ENCODE peak calls at places on chromosome 17, in eight cellular contexts. Z is GM12878, Q is HepG2, A is HCT116, O is GM23338, H is Panc1, J is upper lobe of left lung, S is K562. Y is an unnamed sample.

GRCh38 chr17:35740997-35741931 is 9.8 kb downstream of the RASL10B start:
- ATAC-seq in J (no peak), Q (no peak), A (no peak), Z (peak), S (peak), H (peak), O (peak), Y (peak)

GRCh38 chr17:59899099-59899498 is 6.2 kb downstream of the RPS6KB1 start:
- ATAC-seq in J (peak), A (no peak), Q (no peak), H (no peak), Z (peak), S (peak), O (no peak), Y (no peak)

GRCh38 chr17:56144205-56144604 is 9.1 kb upstream of the ANKFN1 start:
- ATAC-seq in Z (no peak), O (no peak), A (no peak), H (no peak), Q (no peak), S (no peak), J (no peak), Y (no peak)

GRCh38 chr17:21096874-21097273 is 29.9 kb upstream of the DHRS7B start:
- ATAC-seq in Q (no peak), H (no peak), A (no peak), J (no peak), Z (no peak), O (no peak), S (no peak), Y (no peak)

GRCh38 chr17:40576113-40576740 is 11.0 kb upstream of the CCR7 start:
- ATAC-seq in Z (no peak), J (no peak), H (no peak), Q (no peak), A (no peak), O (no peak), S (no peak), Y (no peak)

GRCh38 chr17:36817483-36818048 is 119.7 kb upstream of the LHX1 start:
- ATAC-seq in Q (no peak), O (no peak), Z (no peak), A (no peak), S (no peak), H (no peak), J (no peak), Y (no peak)

GRCh38 chr17:35660902-35661301 is 70.5 kb upstream of the RASL10B start:
- ATAC-seq in Q (no peak), J (no peak), S (no peak), Z (no peak), A (no peak), O (no peak), H (no peak), Y (no peak)

GRCh38 chr17:50337956-50338355 is 8.0 kb upstream of the XYLT2 start:
- ATAC-seq in A (peak), S (peak), Q (no peak), Z (no peak), O (no peak), H (no peak), J (no peak), Y (no peak)

GRCh38 chr17:36726199-36726598 is 124.8 kb downstream of the MRM1 start:
- ATAC-seq in Q (no peak), H (no peak), Z (no peak), S (no peak), J (no peak), O (no peak), A (no peak), Y (no peak)

GRCh38 chr17:78803161-78803845 is 21.2 kb upstream of the CYTH1 start:
- ATAC-seq in H (no peak), O (no peak), J (no peak), Z (no peak), A (no peak), S (no peak), Q (no peak), Y (no peak)

GRCh38 chr17:6534846-6535514 is 21.4 kb downstream of the PITPNM3 start:
- ATAC-seq in A (no peak), Q (no peak), O (peak), S (no peak), J (no peak), Z (no peak), H (peak), Y (no peak)

GRCh38 chr17:52686140-52686539 is 527.6 kb upstream of the CA10 start:
- ATAC-seq in A (no peak), O (no peak), J (no peak), H (no peak), Z (no peak), Q (no peak), S (no peak), Y (no peak)

GRCh38 chr17:4247361-4247980 is 16.3 kb downstream of the ANKFY1 start:
- ATAC-seq in Z (no peak), J (no peak), H (no peak), Q (peak), S (no peak), O (no peak), A (peak), Y (no peak)

GRCh38 chr17:45310380-45311324 is 6.2 kb downstream of the MAP3K14 start:
- ATAC-seq in Q (no peak), S (no peak), A (no peak), H (no peak), O (no peak), Z (no peak), J (peak), Y (no peak)

GRCh38 chr17:794876-795275 is 12.7 kb downstream of the MRM3 start:
- ATAC-seq in H (peak), Q (peak), J (peak), S (peak), A (peak), O (peak), Z (peak), Y (peak)

GRCh38 chr17:73613947-73614655 is 30.1 kb downstream of the SDK2 start:
- ATAC-seq in S (no peak), Q (peak), J (no peak), H (no peak), A (no peak), O (peak), Z (no peak), Y (no peak)

GRCh38 chr17:48513097-48513496 is 17.7 kb downstream of the HOXB1 start:
- ATAC-seq in S (peak), H (no peak), A (no peak), Q (no peak), Z (peak), J (no peak), O (no peak), Y (no peak)

GRCh38 chr17:78418627-78419026 is 40.2 kb downstream of the PGS1 start:
- ATAC-seq in Q (no peak), O (no peak), S (no peak), A (no peak), J (no peak), Z (no peak), H (no peak), Y (no peak)

GRCh38 chr17:80538484-80538883 is 6.2 kb upstream of the RPTOR start:
- ATAC-seq in S (no peak), H (peak), Q (peak), Z (no peak), J (no peak), A (no peak), O (no peak), Y (no peak)

GRCh38 chr17:67573987-67574657 is 143.6 kb upstream of the NOL11 start:
- ATAC-seq in Q (no peak), Z (peak), A (no peak), J (no peak), S (no peak), H (no peak), O (no peak), Y (no peak)
- TF ChIP-seq POLR2AphosphoS5 in Q (no peak), Z (no peak), A (no peak), J (no peak), S (no peak), H (no peak), O (no peak), Y (no peak)

DNA sequence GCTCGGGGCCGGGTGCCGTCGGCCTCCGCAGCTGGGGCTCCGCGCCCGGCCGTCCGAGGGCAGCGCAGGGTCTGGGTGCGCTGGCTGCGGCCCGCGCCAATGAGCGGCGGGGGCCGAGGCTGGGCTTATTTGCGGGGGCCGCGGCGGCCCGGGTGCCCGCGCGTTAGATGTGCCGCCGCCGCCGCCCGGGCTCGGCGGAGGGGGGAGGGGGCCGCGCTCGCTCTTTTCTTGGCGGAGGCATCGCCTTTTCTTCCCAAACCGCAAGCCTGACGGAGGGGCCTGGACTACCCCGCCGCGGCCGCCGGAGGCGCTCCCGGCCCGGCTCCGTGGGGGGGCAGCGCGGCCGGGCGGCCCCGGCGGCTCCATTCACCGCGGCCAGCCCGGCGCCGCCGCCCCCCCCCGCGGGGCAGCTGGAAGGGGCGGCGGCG is at the start of gene NOTUM:
- ATAC-seq in A (peak), S (peak), O (peak), Z (no peak), H (peak), Q (peak), J (peak), Y (no peak)
- TF ChIP-seq CTCF in A (no peak), S (peak), O (no peak), Z (peak), H (no peak), Q (peak), J (no peak), Y (peak)

GRCh38 chr17:68939195-68939594 is 16.0 kb downstream of the ABCA8 start:
- ATAC-seq in H (no peak), Z (no peak), Q (no peak), J (no peak), O (no peak), S (no peak), A (no peak), Y (no peak)
- TF ChIP-seq POLR2AphosphoS5 in H (no peak), Z (no peak), Q (no peak), J (no peak), O (no peak), S (no peak), A (no peak), Y (no peak)

GRCh38 chr17:41665566-41666335 is 22.9 kb upstream of the EIF1 start:
- ATAC-seq in J (peak), Z (peak), A (peak), Q (peak), O (peak), S (peak), H (peak), Y (peak)

GRCh38 chr17:41666708-41667279 is 21.9 kb upstream of the EIF1 start:
- ATAC-seq in S (peak), J (peak), Q (peak), O (peak), H (peak), A (peak), Z (peak), Y (peak)

GRCh38 chr17:41664587-41665565 is 23.8 kb upstream of the EIF1 start:
- ATAC-seq in J (no peak), Q (no peak), H (no peak), A (no peak), O (no peak), Z (no peak), S (no peak), Y (no peak)

GRCh38 chr17:41666336-41666680 is 22.4 kb upstream of the EIF1 start:
- ATAC-seq in A (peak), H (peak), J (peak), Q (peak), Z (peak), O (peak), S (peak), Y (no peak)

GRCh38 chr17:41667280-41668008 is 21.2 kb upstream of the EIF1 start:
- ATAC-seq in S (peak), Q (peak), H (peak), A (no peak), J (no peak), Z (peak), O (peak), Y (no peak)
- TF ChIP-seq CTCF in S (no peak), Q (no peak), H (no peak), A (no peak), J (no peak), Z (no peak), O (no peak), Y (no peak)

DNA sequence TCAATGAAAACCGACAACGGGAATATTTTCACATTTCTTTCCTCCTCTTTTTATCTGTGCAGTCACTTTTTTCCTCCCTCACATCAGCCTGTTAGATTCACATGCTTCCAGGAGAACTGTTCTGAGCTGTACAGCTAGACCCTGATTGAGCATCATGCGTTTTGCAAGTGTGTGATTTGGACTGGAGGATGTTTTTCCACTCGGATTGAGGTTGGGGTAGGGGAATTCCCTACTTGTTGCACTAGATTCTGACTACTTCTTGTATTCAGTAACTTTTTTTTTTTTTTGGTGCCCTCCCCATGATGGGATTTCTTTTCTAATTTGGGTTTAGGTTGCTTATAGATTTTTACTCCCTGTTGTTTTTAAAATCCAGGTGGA is 4.8 kb downstream of the MSI2 start:
- ATAC-seq in J (no peak), H (no peak), S (no peak), O (no peak), Z (no peak), A (no peak), Q (no peak), Y (no peak)
- TF ChIP-seq POLR2AphosphoS5 in J (no peak), H (no peak), S (no peak), O (no peak), Z (no peak), A (no peak), Q (no peak), Y (no peak)

GRCh38 chr17:43995150-43995471 is 9.3 kb upstream of the NAGS start:
- ATAC-seq in S (no peak), J (no peak), A (no peak), O (no peak), Z (no peak), H (no peak), Q (no peak), Y (no peak)
- TF ChIP-seq CTCF in S (no peak), J (no peak), A (no peak), O (no peak), Z (no peak), H (no peak), Q (no peak), Y (no peak)